ENCODE peak calls at places on chromosomes 6 and 20, in eight cellular contexts. O is GM12878, Q is thoracic aorta, Y is ascending aorta, M is astrocyte of the cerebellum, G is heart left ventricle, J is AG04450, Z is HFF-Myc. S is an unnamed sample.

GRCh38 chr6:140043762-140044378 is 669.4 kb upstream of the CITED2 start:
- DNase-seq in O (no peak), Q (no peak), Y (no peak), M (no peak), G (no peak), J (no peak), Z (no peak), S (no peak)

GRCh38 chr6:72552938-72553337 is 68.9 kb upstream of the KCNQ5 start:
- DNase-seq in O (no peak), Q (no peak), Y (no peak), M (no peak), G (no peak), J (no peak), Z (no peak), S (no peak)

GRCh38 chr6:143264291-143264834 is 186.1 kb downstream of the ADAT2 start:
- DNase-seq in O (no peak), Q (no peak), Y (no peak), M (no peak), G (no peak), J (no peak), Z (no peak), S (no peak)

GRCh38 chr20:49386848-49387605 is 95.4 kb downstream of the KCNB1 start:
- DNase-seq in O (no peak), Q (no peak), Y (no peak), M (no peak), G (no peak), J (no peak), Z (no peak), S (no peak)

GRCh38 chr20:10501377-10501776 is 66.3 kb downstream of the SLX4IP start:
- DNase-seq in O (no peak), Q (no peak), Y (no peak), M (no peak), G (no peak), J (no peak), Z (no peak), S (no peak)

GRCh38 chr6:32836873-32837272 is 1.7 kb downstream of the TAP2 start:
- DNase-seq in O (no peak), Q (no peak), Y (no peak), M (no peak), G (no peak), J (no peak), Z (no peak), S (no peak)

GRCh38 chr6:129181001-129181400 is 298.1 kb downstream of the LAMA2 start:
- DNase-seq in O (no peak), Q (no peak), Y (no peak), M (no peak), G (no peak), J (no peak), Z (no peak), S (no peak)

GRCh38 chr20:35478804-35479472 is 23.5 kb downstream of the CEP250 start:
- DNase-seq in O (no peak), Q (no peak), Y (no peak), M (no peak), G (no peak), J (no peak), Z (no peak), S (no peak)

GRCh38 chr20:32945710-32946221 is 58.5 kb downstream of the SUN5 start:
- DNase-seq in O (no peak), Q (no peak), Y (no peak), M (no peak), G (no peak), J (peak), Z (no peak), S (peak)

GRCh38 chr6:136599324-136600011 is 49.2 kb upstream of the MAP7 start:
- DNase-seq in O (no peak), Q (no peak), Y (no peak), M (peak), G (no peak), J (no peak), Z (no peak), S (no peak)

GRCh38 chr6:125357515-125358256 is 55.9 kb upstream of the HDDC2 start:
- DNase-seq in O (no peak), Q (no peak), Y (no peak), M (peak), G (peak), J (no peak), Z (no peak), S (no peak)

GRCh38 chr6:89972024-89972381 is 77.7 kb downstream of the GJA10 start:
- DNase-seq in O (no peak), Q (no peak), Y (no peak), M (no peak), G (peak), J (no peak), Z (no peak), S (no peak)

GRCh38 chr6:18307006-18307405 is 42.7 kb upstream of the DEK start:
- DNase-seq in O (no peak), Q (no peak), Y (no peak), M (peak), G (no peak), J (no peak), Z (no peak), S (no peak)

GRCh38 chr6:43308990-43309477 is 408 bp upstream of the CRIP3 start:
- DNase-seq in O (no peak), Q (no peak), Y (no peak), M (no peak), G (no peak), J (no peak), Z (no peak), S (no peak)

GRCh38 chr6:74606488-74607135 is 599.2 kb downstream of the COL12A1 start:
- DNase-seq in O (no peak), Q (no peak), Y (no peak), M (peak), G (no peak), J (peak), Z (peak), S (peak)

GRCh38 chr6:30883743-30884520 is at the start of gene DDR1:
- DNase-seq in O (no peak), Q (no peak), Y (no peak), M (no peak), G (peak), J (no peak), Z (no peak), S (no peak)

GRCh38 chr6:110495949-110496348 is 19.5 kb upstream of the SLC22A16 start:
- DNase-seq in O (no peak), Q (no peak), Y (no peak), M (no peak), G (no peak), J (no peak), Z (no peak), S (no peak)

GRCh38 chr6:135546680-135547418 is 49.3 kb upstream of the AHI1 start:
- DNase-seq in O (no peak), Q (no peak), Y (no peak), M (no peak), G (no peak), J (no peak), Z (no peak), S (no peak)

GRCh38 chr6:146598785-146599405 is at the start of gene ADGB:
- DNase-seq in O (no peak), Q (no peak), Y (no peak), M (peak), G (peak), J (peak), Z (no peak), S (no peak)

GRCh38 chr6:109456710-109457595 is 1.4 kb upstream of the MICAL1 start:
- DNase-seq in O (no peak), Q (no peak), Y (no peak), M (no peak), G (no peak), J (no peak), Z (no peak), S (no peak)

GRCh38 chr6:81938014-81938761 is 185.7 kb upstream of the TENT5A start:
- DNase-seq in O (peak), Q (no peak), Y (no peak), M (peak), G (no peak), J (peak), Z (peak), S (peak)

GRCh38 chr6:42746452-42747400 is 823 bp upstream of the TBCC start:
- DNase-seq in O (peak), Q (peak), Y (peak), M (peak), G (peak), J (peak), Z (peak), S (peak)

GRCh38 chr20:54364365-54364764 is 111.0 kb upstream of the DOK5 start:
- DNase-seq in O (no peak), Q (no peak), Y (no peak), M (no peak), G (no peak), J (no peak), Z (no peak), S (no peak)

GRCh38 chr20:54364919-54365318 is 110.5 kb upstream of the DOK5 start:
- DNase-seq in O (no peak), Q (no peak), Y (no peak), M (no peak), G (no peak), J (no peak), Z (no peak), S (no peak)

GRCh38 chr20:54362283-54362682 is 113.1 kb upstream of the DOK5 start:
- DNase-seq in O (no peak), Q (no peak), Y (no peak), M (no peak), G (no peak), J (no peak), Z (no peak), S (no peak)

GRCh38 chr20:54356726-54357235 is 118.6 kb upstream of the DOK5 start:
- DNase-seq in O (no peak), Q (no peak), Y (no peak), M (no peak), G (no peak), J (no peak), Z (no peak), S (no peak)

GRCh38 chr20:54361485-54361884 is 113.9 kb upstream of the DOK5 start:
- DNase-seq in O (no peak), Q (no peak), Y (no peak), M (no peak), G (no peak), J (no peak), Z (no peak), S (no peak)
- H3K4me3 ChIP-seq in O (no peak), Q (no peak), Y (no peak), M (no peak), G (no peak), J (no peak), Z (no peak), S (no peak)

GRCh38 chr6:154648776-154649175 is 84.4 kb upstream of the SCAF8 start:
- DNase-seq in O (no peak), Q (no peak), Y (no peak), M (no peak), G (no peak), J (no peak), Z (no peak), S (no peak)
- TF ChIP-seq CTCF in O (no peak), Q (no peak), Y (no peak), M (no peak), G (no peak), J (no peak), Z (no peak), S (no peak)

GRCh38 chr6:151070666-151071065 is 169.1 kb upstream of the AKAP12 start:
- DNase-seq in O (no peak), Q (no peak), Y (no peak), M (no peak), G (no peak), J (peak), Z (no peak), S (no peak)
- H3K4me3 ChIP-seq in O (no peak), Q (peak), Y (peak), M (no peak), G (no peak), J (peak), Z (no peak), S (no peak)

DNA sequence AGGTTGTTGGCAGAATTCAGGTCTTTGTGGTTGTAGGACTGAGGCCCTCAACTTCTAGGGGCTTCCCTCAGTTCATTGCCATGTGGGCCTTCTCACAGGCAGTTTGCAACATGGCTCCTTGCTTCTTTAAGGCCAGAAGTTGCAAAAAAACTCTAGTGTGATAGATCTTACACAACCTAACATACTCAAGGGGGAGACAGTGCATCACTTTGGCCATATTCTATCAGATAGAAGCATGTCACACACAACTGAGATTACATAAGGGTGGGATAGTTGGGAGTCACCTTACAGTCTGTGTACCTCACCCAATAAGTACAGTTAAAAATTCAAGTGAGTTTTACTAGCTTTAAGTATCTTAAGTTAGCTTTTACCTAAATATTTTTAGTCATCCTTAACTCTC is 1.6 kb downstream of the SIRPD start:
- DNase-seq in O (no peak), Q (no peak), Y (no peak), M (no peak), G (no peak), J (no peak), Z (no peak), S (no peak)
- TF ChIP-seq CTCF in O (no peak), Q (no peak), Y (no peak), M (no peak), G (no peak), J (no peak), Z (no peak), S (no peak)

GRCh38 chr6:87180105-87180504 is 24.7 kb downstream of the ZNF292 start:
- DNase-seq in O (no peak), Q (no peak), Y (no peak), M (no peak), G (no peak), J (no peak), Z (no peak), S (no peak)
- H3K4me3 ChIP-seq in O (no peak), Q (no peak), Y (no peak), M (no peak), G (no peak), J (no peak), Z (no peak), S (no peak)

DNA sequence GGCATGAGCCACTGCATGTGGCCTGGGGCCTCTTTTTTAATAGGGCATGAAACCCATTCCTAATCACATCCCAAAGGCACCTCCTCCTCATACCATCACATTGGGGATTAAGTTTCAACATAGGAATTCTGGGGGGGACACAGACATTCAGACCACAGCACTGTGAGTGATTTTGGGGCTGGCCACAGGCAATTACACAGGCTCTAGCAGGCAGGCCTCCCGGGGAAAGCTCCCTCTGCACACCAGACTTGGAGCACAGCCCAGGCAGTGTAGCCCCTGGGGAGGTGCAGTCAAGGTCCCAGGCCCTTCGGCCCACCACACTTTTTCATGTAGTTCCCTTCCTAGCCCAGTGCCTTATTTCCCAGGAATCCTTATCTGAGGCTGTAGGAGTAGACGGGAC is 5.5 kb downstream of the SFT2D1 start:
- DNase-seq in O (no peak), Q (no peak), Y (no peak), M (no peak), G (no peak), J (no peak), Z (no peak), S (no peak)
- TF ChIP-seq CTCF in O (no peak), Q (no peak), Y (no peak), M (no peak), G (no peak), J (no peak), Z (no peak), S (no peak)

DNA sequence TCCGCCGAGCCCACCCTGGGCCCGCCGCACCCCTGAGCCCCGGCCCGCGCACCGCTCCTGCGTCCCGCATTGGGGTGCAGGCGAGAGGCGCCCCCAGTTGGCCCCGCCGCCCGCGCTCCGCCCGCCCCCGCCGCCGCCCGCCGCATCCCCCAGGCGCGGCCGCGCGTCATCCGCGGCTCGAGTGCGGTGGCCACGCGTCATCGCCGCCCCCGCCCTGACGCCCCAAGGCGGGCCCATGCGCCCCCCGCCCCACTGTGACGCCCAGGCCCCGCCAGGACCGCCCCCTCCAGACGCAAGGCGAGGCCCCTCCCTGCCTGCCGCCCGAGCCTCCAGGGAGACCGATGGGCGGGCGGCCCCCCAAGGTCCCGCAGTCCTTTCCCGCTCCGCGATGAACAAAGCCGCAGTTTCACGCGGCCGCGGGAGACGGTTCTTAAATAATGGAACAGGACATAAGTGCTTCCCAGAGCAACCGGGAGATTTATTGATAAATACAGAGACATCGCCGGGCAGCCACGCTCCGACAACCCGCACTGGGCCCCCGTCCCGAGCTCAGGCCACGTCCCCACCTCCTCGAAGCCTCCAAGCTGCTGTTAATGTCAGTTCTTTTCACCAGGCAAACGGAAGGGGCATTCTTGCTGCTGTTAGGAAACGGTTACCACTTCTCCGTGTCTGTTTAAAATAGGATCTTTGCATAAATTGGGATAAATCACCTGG is at the start of gene ANKRD60:
- DNase-seq in O (no peak), Q (no peak), Y (no peak), M (no peak), G (no peak), J (no peak), Z (no peak), S (no peak)
- H3K4me3 ChIP-seq in O (no peak), Q (no peak), Y (peak), M (peak), G (no peak), J (peak), Z (peak), S (peak)

DNA sequence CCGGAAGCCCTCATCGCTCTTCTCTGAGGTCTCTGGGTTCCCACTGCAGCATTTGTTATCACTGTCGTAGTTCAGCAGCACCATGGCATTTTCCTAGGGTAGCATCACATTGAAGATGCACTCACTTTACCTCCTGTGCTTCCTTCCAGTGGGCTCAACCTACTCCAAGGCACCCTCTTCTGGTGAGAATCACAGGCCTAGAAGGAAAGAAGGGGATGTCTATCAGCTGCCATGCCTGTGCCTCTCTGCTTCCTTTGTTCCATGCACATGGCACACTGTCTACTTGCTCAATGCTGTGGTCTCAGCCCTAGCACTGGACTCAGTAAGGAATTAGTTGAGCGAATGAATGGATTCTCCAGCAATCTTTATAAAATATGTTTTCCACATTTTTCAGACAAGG is 22.6 kb downstream of the CST4 start:
- DNase-seq in O (no peak), Q (no peak), Y (no peak), M (no peak), G (no peak), J (no peak), Z (no peak), S (no peak)
- TF ChIP-seq CTCF in O (no peak), Q (no peak), Y (no peak), M (peak), G (no peak), J (peak), Z (peak), S (peak)